ENCODE peak calls at places on chromosomes 2 and 18, in nine cellular contexts. One of them, this sample, is unnamed.
A peak's percentile ranks its signal among the peaks of the same experiment; 100 is the strongest.

GRCh38 chr18:13392029-13392750 is 173.6 kb downstream of the LDLRAD4 start:
- DNase-seq in PC-9: no peak
- DNase-seq in NCI-H460: no peak
- DNase-seq in AG08395: no peak
- DNase-seq in AG09319: no peak
- DNase-seq in fibroblast of pulmonary artery: no peak
- DNase-seq in NAMALWA: no peak
- DNase-seq in SW480: no peak
- DNase-seq in WTC11: no peak
- DNase-seq in this sample: no peak

GRCh38 chr18:9428862-9429661 is 46.3 kb upstream of the RALBP1 start:
- DNase-seq in PC-9: no peak
- DNase-seq in NCI-H460: no peak
- DNase-seq in AG08395: peak; percentile 46
- DNase-seq in AG09319: no peak
- DNase-seq in fibroblast of pulmonary artery: no peak
- DNase-seq in NAMALWA: no peak
- DNase-seq in SW480: no peak
- DNase-seq in WTC11: no peak
- DNase-seq in this sample: peak; percentile 52

GRCh38 chr2:170966648-170967396 is 37.8 kb downstream of the GORASP2 start:
- DNase-seq in PC-9: no peak
- DNase-seq in NCI-H460: peak; percentile 25
- DNase-seq in AG08395: no peak
- DNase-seq in AG09319: no peak
- DNase-seq in fibroblast of pulmonary artery: no peak
- DNase-seq in NAMALWA: peak; percentile 42
- DNase-seq in SW480: no peak
- DNase-seq in WTC11: peak; percentile 51
- DNase-seq in this sample: no peak

GRCh38 chr18:64692826-64693225 is 543.9 kb upstream of the LINC00305 start:
- DNase-seq in PC-9: no peak
- DNase-seq in NCI-H460: no peak
- DNase-seq in AG08395: no peak
- DNase-seq in AG09319: no peak
- DNase-seq in fibroblast of pulmonary artery: no peak
- DNase-seq in NAMALWA: no peak
- DNase-seq in SW480: no peak
- DNase-seq in WTC11: no peak
- DNase-seq in this sample: no peak

GRCh38 chr2:102313950-102314349 is 2.6 kb downstream of the IL1RL1 start:
- DNase-seq in PC-9: no peak
- DNase-seq in NCI-H460: no peak
- DNase-seq in AG08395: peak; percentile 2
- DNase-seq in AG09319: no peak
- DNase-seq in fibroblast of pulmonary artery: no peak
- DNase-seq in NAMALWA: no peak
- DNase-seq in SW480: no peak
- DNase-seq in WTC11: no peak
- DNase-seq in this sample: peak; percentile 25

GRCh38 chr2:160042054-160042453 is 20.4 kb downstream of the PLA2R1 start:
- DNase-seq in PC-9: no peak
- DNase-seq in NCI-H460: no peak
- DNase-seq in AG08395: no peak
- DNase-seq in AG09319: no peak
- DNase-seq in fibroblast of pulmonary artery: no peak
- DNase-seq in NAMALWA: no peak
- DNase-seq in SW480: no peak
- DNase-seq in WTC11: no peak
- DNase-seq in this sample: no peak

GRCh38 chr2:128058114-128058513 is 30.3 kb upstream of the SAP130 start:
- DNase-seq in PC-9: no peak
- DNase-seq in NCI-H460: no peak
- DNase-seq in AG08395: no peak
- DNase-seq in AG09319: no peak
- DNase-seq in fibroblast of pulmonary artery: no peak
- DNase-seq in NAMALWA: no peak
- DNase-seq in SW480: no peak
- DNase-seq in WTC11: no peak
- DNase-seq in this sample: no peak

GRCh38 chr2:33366473-33366872 is 110.0 kb upstream of the RASGRP3 start:
- DNase-seq in PC-9: no peak
- DNase-seq in NCI-H460: no peak
- DNase-seq in AG08395: peak; percentile 15
- DNase-seq in AG09319: peak; percentile 35
- DNase-seq in fibroblast of pulmonary artery: no peak
- DNase-seq in NAMALWA: no peak
- DNase-seq in SW480: no peak
- DNase-seq in WTC11: no peak
- DNase-seq in this sample: peak; percentile 83

GRCh38 chr18:55321268-55322175 is 266.5 kb downstream of the TCF4 start:
- DNase-seq in PC-9: no peak
- DNase-seq in NCI-H460: peak; percentile 39
- DNase-seq in AG08395: peak; percentile 63
- DNase-seq in AG09319: peak; percentile 84
- DNase-seq in fibroblast of pulmonary artery: peak; percentile 95
- DNase-seq in NAMALWA: peak; percentile 96
- DNase-seq in SW480: no peak
- DNase-seq in WTC11: peak; percentile 90
- DNase-seq in this sample: peak; percentile 95

GRCh38 chr2:136378712-136379595 is 261.0 kb upstream of the CXCR4 start:
- DNase-seq in PC-9: peak; percentile 36
- DNase-seq in NCI-H460: peak; percentile 40
- DNase-seq in AG08395: peak; percentile 7
- DNase-seq in AG09319: no peak
- DNase-seq in fibroblast of pulmonary artery: peak; percentile 67
- DNase-seq in NAMALWA: peak; percentile 91
- DNase-seq in SW480: peak; percentile 60
- DNase-seq in WTC11: peak; percentile 69
- DNase-seq in this sample: peak; percentile 24

GRCh38 chr18:25533088-25533676 is 181.2 kb upstream of the ZNF521 start:
- DNase-seq in PC-9: no peak
- DNase-seq in NCI-H460: no peak
- DNase-seq in AG08395: no peak
- DNase-seq in AG09319: no peak
- DNase-seq in fibroblast of pulmonary artery: no peak
- DNase-seq in NAMALWA: peak; percentile 41
- DNase-seq in SW480: no peak
- DNase-seq in WTC11: no peak
- DNase-seq in this sample: no peak

GRCh38 chr2:179932786-179933185 is 71.4 kb upstream of the ZNF385B start:
- DNase-seq in PC-9: no peak
- DNase-seq in NCI-H460: no peak
- DNase-seq in AG08395: peak; percentile 5
- DNase-seq in AG09319: no peak
- DNase-seq in fibroblast of pulmonary artery: no peak
- DNase-seq in NAMALWA: no peak
- DNase-seq in SW480: no peak
- DNase-seq in WTC11: no peak
- DNase-seq in this sample: peak; percentile 43

GRCh38 chr2:27960237-27960912 is 69.8 kb downstream of the BABAM2 start:
- DNase-seq in PC-9: no peak
- DNase-seq in NCI-H460: no peak
- DNase-seq in AG08395: peak; percentile 85
- DNase-seq in AG09319: peak; percentile 80
- DNase-seq in fibroblast of pulmonary artery: peak; percentile 89
- DNase-seq in NAMALWA: no peak
- DNase-seq in SW480: no peak
- DNase-seq in WTC11: no peak
- DNase-seq in this sample: peak; percentile 95

GRCh38 chr18:13137939-13138821 is 80.4 kb upstream of the LDLRAD4 start:
- DNase-seq in PC-9: peak; percentile 70
- DNase-seq in NCI-H460: peak; percentile 79
- DNase-seq in AG08395: peak; percentile 65
- DNase-seq in AG09319: no peak
- DNase-seq in fibroblast of pulmonary artery: peak; percentile 10
- DNase-seq in NAMALWA: no peak
- DNase-seq in SW480: peak; percentile 94
- DNase-seq in WTC11: no peak
- DNase-seq in this sample: peak; percentile 53

GRCh38 chr2:191920502-191920901 is 73.6 kb upstream of the CAVIN2 start:
- DNase-seq in PC-9: no peak
- DNase-seq in NCI-H460: no peak
- DNase-seq in AG08395: no peak
- DNase-seq in AG09319: no peak
- DNase-seq in fibroblast of pulmonary artery: no peak
- DNase-seq in NAMALWA: no peak
- DNase-seq in SW480: no peak
- DNase-seq in WTC11: no peak
- DNase-seq in this sample: no peak

GRCh38 chr18:42559292-42559691 is 556.2 kb downstream of the RIT2 start:
- DNase-seq in PC-9: no peak
- DNase-seq in NCI-H460: peak; percentile 24
- DNase-seq in AG08395: peak; percentile 2
- DNase-seq in AG09319: no peak
- DNase-seq in fibroblast of pulmonary artery: no peak
- DNase-seq in NAMALWA: no peak
- DNase-seq in SW480: no peak
- DNase-seq in WTC11: no peak
- DNase-seq in this sample: peak; percentile 2

GRCh38 chr2:18299423-18300212 is 260.8 kb downstream of the RDH14 start:
- DNase-seq in PC-9: peak; percentile 71
- DNase-seq in NCI-H460: peak; percentile 46
- DNase-seq in AG08395: peak; percentile 61
- DNase-seq in AG09319: peak; percentile 28
- DNase-seq in fibroblast of pulmonary artery: peak; percentile 93
- DNase-seq in NAMALWA: no peak
- DNase-seq in SW480: peak; percentile 22
- DNase-seq in WTC11: no peak
- DNase-seq in this sample: peak; percentile 82

GRCh38 chr18:2169656-2170055 is 401.6 kb downstream of the METTL4 start:
- DNase-seq in PC-9: no peak
- DNase-seq in NCI-H460: no peak
- DNase-seq in AG08395: no peak
- DNase-seq in AG09319: no peak
- DNase-seq in fibroblast of pulmonary artery: no peak
- DNase-seq in NAMALWA: no peak
- DNase-seq in SW480: no peak
- DNase-seq in WTC11: no peak
- DNase-seq in this sample: no peak

GRCh38 chr2:242043538-242044205 is 174.1 kb downstream of the RTP5 start:
- DNase-seq in PC-9: no peak
- DNase-seq in NCI-H460: no peak
- DNase-seq in AG08395: no peak
- DNase-seq in AG09319: no peak
- DNase-seq in fibroblast of pulmonary artery: no peak
- DNase-seq in NAMALWA: no peak
- DNase-seq in SW480: peak; percentile 34
- DNase-seq in WTC11: no peak
- DNase-seq in this sample: no peak

GRCh38 chr2:61438670-61439069 is 32.2 kb downstream of the USP34 start:
- DNase-seq in PC-9: no peak
- DNase-seq in NCI-H460: no peak
- DNase-seq in AG08395: no peak
- DNase-seq in AG09319: no peak
- DNase-seq in fibroblast of pulmonary artery: no peak
- DNase-seq in NAMALWA: peak; percentile 49
- DNase-seq in SW480: no peak
- DNase-seq in WTC11: no peak
- DNase-seq in this sample: no peak

GRCh38 chr2:54667726-54668650 is 55.5 kb upstream of the EML6 start:
- DNase-seq in PC-9: no peak
- DNase-seq in NCI-H460: no peak
- DNase-seq in AG08395: no peak
- DNase-seq in AG09319: no peak
- DNase-seq in fibroblast of pulmonary artery: no peak
- DNase-seq in NAMALWA: no peak
- DNase-seq in SW480: no peak
- DNase-seq in WTC11: no peak
- DNase-seq in this sample: no peak

GRCh38 chr2:174350018-174350417 is 15.3 kb downstream of the SP9 start:
- DNase-seq in PC-9: no peak
- DNase-seq in NCI-H460: no peak
- DNase-seq in AG08395: peak; percentile 33
- DNase-seq in AG09319: no peak
- DNase-seq in fibroblast of pulmonary artery: peak; percentile 39
- DNase-seq in NAMALWA: peak; percentile 62
- DNase-seq in SW480: peak; percentile 25
- DNase-seq in WTC11: no peak
- DNase-seq in this sample: no peak

GRCh38 chr2:88828397-88829137 is 137.1 kb downstream of the RPIA start:
- DNase-seq in PC-9: no peak
- DNase-seq in NCI-H460: no peak
- DNase-seq in AG08395: no peak
- DNase-seq in AG09319: no peak
- DNase-seq in fibroblast of pulmonary artery: peak; percentile 57
- DNase-seq in NAMALWA: peak; percentile 53
- DNase-seq in SW480: no peak
- DNase-seq in WTC11: no peak
- DNase-seq in this sample: no peak

GRCh38 chr2:85854897-85855296 is 33.9 kb downstream of the ST3GAL5 start:
- DNase-seq in PC-9: no peak
- DNase-seq in NCI-H460: no peak
- DNase-seq in AG08395: no peak
- DNase-seq in AG09319: no peak
- DNase-seq in fibroblast of pulmonary artery: no peak
- DNase-seq in NAMALWA: no peak
- DNase-seq in SW480: no peak
- DNase-seq in WTC11: no peak
- DNase-seq in this sample: no peak

GRCh38 chr2:46309052-46309953 is 12.1 kb downstream of the EPAS1 start:
- DNase-seq in PC-9: no peak
- DNase-seq in NCI-H460: no peak
- DNase-seq in AG08395: peak; percentile 56
- DNase-seq in AG09319: no peak
- DNase-seq in fibroblast of pulmonary artery: peak; percentile 63
- DNase-seq in NAMALWA: no peak
- DNase-seq in SW480: no peak
- DNase-seq in WTC11: no peak
- DNase-seq in this sample: peak; percentile 75

GRCh38 chr2:50606860-50607259 is 425.1 kb downstream of the NRXN1 start:
- DNase-seq in PC-9: no peak
- DNase-seq in NCI-H460: no peak
- DNase-seq in AG08395: no peak
- DNase-seq in AG09319: no peak
- DNase-seq in fibroblast of pulmonary artery: peak; percentile 8
- DNase-seq in NAMALWA: peak; percentile 15
- DNase-seq in SW480: no peak
- DNase-seq in WTC11: no peak
- DNase-seq in this sample: no peak